ENCODE peak calls at places on chromosome 2, in seven cellular contexts. G is sigmoid colon; O is cardiac muscle cell; R is HL-60; H is CD4-positive, CD25-positive, alpha-beta regulatory T cell; S is Peyer's patch; W is naive thymus-derived CD4-positive, alpha-beta T cell. V is an unnamed sample.

GRCh38 chr2:101614127-101614759 is 83.3 kb upstream of the MAP4K4 start:
- DNase-seq in G (no peak), O (no peak), R (no peak), H (no peak), S (no peak), W (no peak), V (no peak)

GRCh38 chr2:160156665-160157064 is 43.4 kb downstream of the ITGB6 start:
- DNase-seq in G (no peak), O (peak; percentile 72), R (no peak), H (no peak), S (no peak), W (no peak), V (no peak)

GRCh38 chr2:13558368-13558767 is 841.6 kb downstream of the TRIB2 start:
- DNase-seq in G (no peak), O (no peak), R (no peak), H (no peak), S (no peak), W (no peak), V (no peak)

GRCh38 chr2:124988111-124988510 is 963.0 kb downstream of the CNTNAP5 start:
- DNase-seq in G (no peak), O (no peak), R (no peak), H (no peak), S (no peak), W (no peak), V (no peak)

GRCh38 chr2:17363846-17364245 is 154.4 kb downstream of the RAD51AP2 start:
- DNase-seq in G (no peak), O (no peak), R (no peak), H (no peak), S (no peak), W (no peak), V (no peak)

GRCh38 chr2:144403940-144404339 is 116.0 kb downstream of the ZEB2 start:
- DNase-seq in G (no peak), O (no peak), R (no peak), H (no peak), S (no peak), W (no peak), V (no peak)

GRCh38 chr2:208657468-208657867 is 250.9 kb downstream of the PTH2R start:
- DNase-seq in G (no peak), O (no peak), R (no peak), H (no peak), S (no peak), W (no peak), V (no peak)

GRCh38 chr2:205701509-205701908 is 19.2 kb downstream of the NRP2 start:
- DNase-seq in G (no peak), O (no peak), R (no peak), H (no peak), S (no peak), W (no peak), V (no peak)

DNA sequence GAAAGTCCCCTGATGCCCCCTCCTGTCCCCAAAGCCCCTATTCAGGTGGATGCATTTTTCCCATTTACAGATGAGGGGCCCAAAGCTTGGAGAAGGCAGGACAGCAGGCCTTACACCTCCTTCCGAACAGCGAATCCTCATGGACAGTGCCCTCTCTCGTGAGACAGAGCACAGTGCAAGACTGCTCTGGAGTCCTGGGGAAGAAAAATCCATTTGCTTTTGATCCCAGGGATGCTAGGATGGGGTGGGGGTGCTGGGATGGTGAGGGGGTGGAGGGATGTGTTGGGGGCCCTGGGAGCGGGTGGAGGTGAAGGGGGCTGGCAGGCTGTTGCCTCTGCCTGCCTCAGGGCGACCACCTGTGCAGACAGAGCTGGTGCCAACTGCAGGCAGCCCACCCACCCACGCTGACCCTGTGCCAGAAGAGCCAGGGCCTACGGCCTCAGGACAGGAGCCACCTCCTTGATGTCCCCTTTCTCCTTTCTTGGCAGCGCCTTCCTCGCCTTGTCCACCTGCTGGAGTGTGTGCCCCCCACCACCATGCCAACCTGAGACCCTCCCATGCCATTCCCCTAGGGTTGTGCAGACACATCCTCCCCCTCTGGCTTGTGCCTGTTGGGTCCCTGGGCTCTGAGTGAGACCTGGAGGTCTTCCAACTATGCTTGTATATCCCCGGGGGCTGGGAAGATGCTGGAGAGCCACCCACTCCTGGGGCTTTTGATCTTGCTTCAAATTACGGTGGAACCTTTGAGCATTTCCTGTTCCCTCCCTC is 66.3 kb upstream of the SH3RF3 start:
- DNase-seq in G (no peak), O (no peak), R (no peak), H (no peak), S (no peak), W (no peak), V (peak; percentile 41)
- H3K27me3 ChIP-seq in G (no peaks in the 10 kb centered on the region), O (no peaks in the 10 kb centered on the region), R (no peaks in the 10 kb centered on the region), H (no peaks in the 10 kb centered on the region), S (no peaks in the 10 kb centered on the region), W (no peaks in the 10 kb centered on the region), V (peaks cover 2% of the 10 kb centered on the region)

GRCh38 chr2:44772670-44773378 is 168.7 kb upstream of the SIX3 start:
- DNase-seq in G (no peak), O (no peak), R (no peak), H (no peak), S (no peak), W (no peak), V (no peak)
- H3K27me3 ChIP-seq in G (no peaks in the 10 kb centered on the region), O (peaks cover 65% of the 10 kb centered on the region), R (peaks cover 16% of the 10 kb centered on the region), H (no peaks in the 10 kb centered on the region), S (no peaks in the 10 kb centered on the region), W (no peaks in the 10 kb centered on the region), V (peaks cover 5% of the 10 kb centered on the region)

GRCh38 chr2:70354264-70354949 is 52.5 kb upstream of the FAM136A start:
- DNase-seq in G (no peak), O (no peak), R (no peak), H (no peak), S (no peak), W (no peak), V (no peak)
- H3K27me3 ChIP-seq in G (no peaks in the 10 kb centered on the region), O (no peaks in the 10 kb centered on the region), R (no peaks in the 10 kb centered on the region), H (peaks cover 18% of the 10 kb centered on the region), S (no peaks in the 10 kb centered on the region), W (no peaks in the 10 kb centered on the region), V (peaks cover 5% of the 10 kb centered on the region)

GRCh38 chr2:74511104-74511989 is 2.9 kb upstream of the TLX2 start:
- DNase-seq in G (no peak), O (no peak), R (no peak), H (no peak), S (no peak), W (no peak), V (peak; percentile 31)
- H3K27me3 ChIP-seq in G (peaks cover 39% of the 10 kb centered on the region), O (peaks cover 72% of the 10 kb centered on the region), R (peaks cover 44% of the 10 kb centered on the region), H (peaks cover 11% of the 10 kb centered on the region), S (peaks cover 50% of the 10 kb centered on the region), W (peaks cover 27% of the 10 kb centered on the region), V (peaks cover 66% of the 10 kb centered on the region)

GRCh38 chr2:121028577-121028976 is 256.4 kb downstream of the TFCP2L1 start:
- DNase-seq in G (no peak), O (no peak), R (no peak), H (no peak), S (no peak), W (no peak), V (no peak)

GRCh38 chr2:121034551-121034950 is 250.5 kb downstream of the TFCP2L1 start:
- DNase-seq in G (no peak), O (no peak), R (no peak), H (no peak), S (no peak), W (no peak), V (no peak)

GRCh38 chr2:121030523-121030922 is 254.5 kb downstream of the TFCP2L1 start:
- DNase-seq in G (no peak), O (no peak), R (no peak), H (no peak), S (no peak), W (no peak), V (no peak)

GRCh38 chr2:121033597-121033996 is 251.4 kb downstream of the TFCP2L1 start:
- DNase-seq in G (no peak), O (no peak), R (no peak), H (no peak), S (no peak), W (no peak), V (no peak)

DNA sequence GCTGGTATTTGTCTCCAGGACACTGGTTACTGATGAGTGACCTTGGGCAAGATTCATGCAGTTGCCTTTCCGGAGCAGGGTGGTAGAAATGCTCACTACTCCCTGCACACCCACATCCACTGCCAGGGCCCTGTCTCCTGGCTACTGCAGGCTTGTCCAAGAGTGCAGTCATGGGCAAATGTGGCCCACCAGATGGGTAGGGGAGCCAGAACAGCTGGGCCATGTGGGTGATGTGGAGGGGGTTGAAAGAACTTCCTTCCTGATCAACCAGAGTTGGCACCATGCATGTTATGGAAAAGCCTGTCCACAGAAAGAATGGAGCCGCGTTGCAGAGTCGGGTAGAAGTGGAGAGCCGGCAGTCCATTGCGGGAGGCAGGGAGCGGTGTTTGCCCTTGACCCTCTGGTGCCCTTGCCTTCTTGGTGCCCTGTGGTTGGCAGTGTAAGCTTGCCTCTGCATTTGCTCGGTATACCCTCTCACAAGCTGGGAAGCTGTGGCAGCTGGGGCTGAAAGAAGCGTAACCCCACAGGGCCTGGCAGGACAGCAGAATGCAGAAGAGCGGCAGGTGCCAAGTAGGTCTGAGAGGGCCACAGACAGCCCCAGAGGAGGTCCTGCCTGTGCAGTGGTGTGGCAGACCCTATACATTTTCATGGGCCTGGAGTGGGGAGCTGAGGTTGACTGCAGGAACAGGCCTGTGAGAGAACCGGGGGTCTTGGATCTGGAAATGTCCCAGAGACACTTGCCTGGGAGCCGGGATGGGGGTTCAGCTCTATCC is 253.2 kb downstream of the TFCP2L1 start:
- DNase-seq in G (no peak), O (no peak), R (no peak), H (no peak), S (no peak), W (no peak), V (no peak)
- H3K27me3 ChIP-seq in G (no peaks in the 10 kb centered on the region), O (peaks cover 21% of the 10 kb centered on the region), R (no peaks in the 10 kb centered on the region), H (no peaks in the 10 kb centered on the region), S (no peaks in the 10 kb centered on the region), W (no peaks in the 10 kb centered on the region), V (no peaks in the 10 kb centered on the region)

GRCh38 chr2:212539145-212539880 is 711 bp upstream of the ERBB4 start:
- DNase-seq in G (peak; percentile 52), O (no peak), R (no peak), H (no peak), S (no peak), W (no peak), V (peak; percentile 50)

GRCh38 chr2:212535963-212536362 is 2.6 kb downstream of the ERBB4 start:
- DNase-seq in G (no peak), O (no peak), R (no peak), H (no peak), S (no peak), W (no peak), V (no peak)

GRCh38 chr2:212536385-212537310 is 2.0 kb downstream of the ERBB4 start:
- DNase-seq in G (no peak), O (no peak), R (no peak), H (no peak), S (no peak), W (no peak), V (peak; percentile 64)

GRCh38 chr2:212538156-212539144 is at the start of gene ERBB4:
- DNase-seq in G (peak; percentile 64), O (peak; percentile 18), R (no peak), H (no peak), S (no peak), W (no peak), V (peak; percentile 65)

GRCh38 chr2:212537311-212538155 is 1.1 kb downstream of the ERBB4 start:
- DNase-seq in G (no peak), O (peak; percentile 36), R (no peak), H (no peak), S (no peak), W (no peak), V (peak; percentile 76)
- H3K27me3 ChIP-seq in G (peaks cover 11% of the 10 kb centered on the region), O (peaks cover 20% of the 10 kb centered on the region), R (peaks cover 42% of the 10 kb centered on the region), H (peaks cover 21% of the 10 kb centered on the region), S (peaks cover 25% of the 10 kb centered on the region), W (peaks cover 15% of the 10 kb centered on the region), V (peaks cover 80% of the 10 kb centered on the region)

DNA sequence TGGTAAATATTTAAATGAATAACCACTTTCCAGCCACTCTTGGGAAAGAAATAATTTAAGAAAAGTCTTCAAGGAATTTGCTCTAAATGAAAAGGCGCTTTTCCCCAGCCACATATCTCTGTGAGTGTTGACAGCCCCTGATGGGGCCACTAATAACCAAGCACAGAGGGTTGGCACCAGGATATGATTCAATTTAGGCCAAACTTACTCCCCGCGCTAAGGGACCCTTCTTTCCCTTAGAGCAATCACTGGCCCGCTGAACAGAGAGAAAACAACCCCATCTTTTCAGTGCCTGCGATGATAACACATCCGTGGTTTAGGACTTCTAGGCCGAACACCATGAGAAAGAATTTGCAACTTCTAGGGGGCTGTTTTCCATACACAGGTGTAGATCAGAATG is 310.8 kb downstream of the EIPR1 start:
- DNase-seq in G (no peak), O (no peak), R (no peak), H (no peak), S (no peak), W (no peak), V (no peak)
- H3K27me3 ChIP-seq in G (no peaks in the 10 kb centered on the region), O (no peaks in the 10 kb centered on the region), R (peaks cover 4% of the 10 kb centered on the region), H (no peaks in the 10 kb centered on the region), S (no peaks in the 10 kb centered on the region), W (no peaks in the 10 kb centered on the region), V (no peaks in the 10 kb centered on the region)